ENCODE peak calls at places on chromosomes 12 and 14, in nine cellular contexts. C is fibroblast of pulmonary artery; I is activated B cell treated with CpG ODN at 0.5 μM for 24 hours; F is ureter; W is NB4; H is NCI-H1092 treated with DMSO at 0.1 percent for 48 hours; P is activated T-cell treated with anti-CD3 and anti-CD28 coated beads, Interleukin-2, amount 50 U/mL, for 72 hours; Q is fibroblast of mammary gland; Y is fibroblast of the aortic adventitia. M is an unnamed sample.

GRCh38 chr14:42927313-42927712 is 1320.6 kb downstream of the LRFN5 start:
- DNase-seq in C (no peak), I (no peak), F (no peak), W (no peak), H (no peak), P (no peak), Q (no peak), Y (no peak), M (no peak)

GRCh38 chr12:20950248-20950647 is 139.7 kb downstream of the SLCO1B3 start:
- DNase-seq in C (peak), I (no peak), F (no peak), W (peak), H (peak), P (no peak), Q (peak), Y (peak), M (no peak)

GRCh38 chr12:14403711-14404164 is 38.3 kb downstream of the ATF7IP start:
- DNase-seq in C (peak), I (no peak), F (no peak), W (no peak), H (peak), P (no peak), Q (peak), Y (peak), M (no peak)

GRCh38 chr12:105167346-105167745 is 59.8 kb downstream of the WASHC4 start:
- DNase-seq in C (no peak), I (no peak), F (no peak), W (no peak), H (no peak), P (no peak), Q (peak), Y (no peak), M (no peak)

GRCh38 chr14:76531821-76532318 is 155.9 kb downstream of the ESRRB start:
- DNase-seq in C (no peak), I (no peak), F (no peak), W (no peak), H (no peak), P (no peak), Q (no peak), Y (no peak), M (no peak)

GRCh38 chr14:30299915-30300314 is 259.0 kb upstream of the G2E3 start:
- DNase-seq in C (peak), I (no peak), F (no peak), W (no peak), H (no peak), P (no peak), Q (no peak), Y (no peak), M (no peak)

GRCh38 chr12:109946505-109946904 is 46.4 kb downstream of the TCHP start:
- DNase-seq in C (peak), I (no peak), F (no peak), W (no peak), H (no peak), P (no peak), Q (no peak), Y (peak), M (no peak)

GRCh38 chr14:61532818-61533217 is 162.5 kb upstream of the HIF1A start:
- DNase-seq in C (no peak), I (no peak), F (no peak), W (no peak), H (no peak), P (no peak), Q (no peak), Y (no peak), M (no peak)

GRCh38 chr12:52207895-52208294 is 16.1 kb upstream of the KRT80 start:
- DNase-seq in C (peak), I (no peak), F (peak), W (peak), H (peak), P (no peak), Q (peak), Y (peak), M (peak)

GRCh38 chr14:106845286-106846087 is 1319.1 kb downstream of the TMEM121 start:
- DNase-seq in C (no peak), I (peak), F (peak), W (peak), H (peak), P (peak), Q (no peak), Y (no peak), M (peak)

GRCh38 chr12:26633591-26634210 is 199.3 kb downstream of the ITPR2 start:
- DNase-seq in C (peak), I (no peak), F (no peak), W (peak), H (no peak), P (no peak), Q (peak), Y (peak), M (no peak)

M was measured in kidney.